ENCODE peak calls at places on chromosomes 2 and 18, in six cellular contexts. W, F, O, M, I and X are unnamed samples. For H3K9me3 and H3K4me1, the result is how much of the 10 kb centered on the place peaks cover.

GRCh38 chr2:241105641-241106040 is 3.6 kb upstream of the MTERF4 start:
- DNase-seq in W (no peak), F (no peak), O (no peak), M (no peak), I (no peak), X (no peak)

GRCh38 chr2:238376884-238377391 is 49.8 kb upstream of the ASB1 start:
- DNase-seq in W (no peak), F (no peak), O (peak), M (no peak), I (no peak), X (no peak)

GRCh38 chr2:122112633-122113032 is 357.2 kb downstream of the TSN start:
- DNase-seq in W (no peak), F (no peak), O (no peak), M (no peak), I (no peak), X (no peak)

GRCh38 chr18:37253424-37254255 is 312.0 kb downstream of the CELF4 start:
- DNase-seq in W (no peak), F (peak), O (no peak), M (no peak), I (no peak), X (peak)

GRCh38 chr2:101311390-101312019 is 3.0 kb upstream of the RNF149 start:
- DNase-seq in W (no peak), F (no peak), O (no peak), M (no peak), I (no peak), X (peak)

GRCh38 chr18:11077548-11078187 is 71.7 kb downstream of the PIEZO2 start:
- DNase-seq in W (no peak), F (no peak), O (no peak), M (no peak), I (no peak), X (no peak)

GRCh38 chr2:157174321-157174720 is 83.2 kb upstream of the GALNT5 start:
- DNase-seq in W (no peak), F (no peak), O (no peak), M (no peak), I (no peak), X (no peak)

GRCh38 chr2:65416945-65417344 is 15.5 kb downstream of the SPRED2 start:
- DNase-seq in W (no peak), F (no peak), O (no peak), M (no peak), I (no peak), X (no peak)

GRCh38 chr2:45902952-45903351 is 251.5 kb downstream of the PRKCE start:
- DNase-seq in W (no peak), F (no peak), O (no peak), M (no peak), I (no peak), X (no peak)

GRCh38 chr2:127400897-127401756 is 13.4 kb upstream of the MAP3K2 start:
- DNase-seq in W (no peak), F (peak), O (peak), M (no peak), I (peak), X (peak)

GRCh38 chr2:216985658-216986141 is 125.8 kb upstream of the TNP1 start:
- DNase-seq in W (no peak), F (no peak), O (peak), M (no peak), I (no peak), X (no peak)

GRCh38 chr2:72128843-72129227 is 18.8 kb downstream of the CYP26B1 start:
- DNase-seq in W (no peak), F (no peak), O (no peak), M (no peak), I (no peak), X (peak)

GRCh38 chr2:48247171-48247570 is 282.8 kb upstream of the STON1 start:
- DNase-seq in W (no peak), F (no peak), O (peak), M (no peak), I (no peak), X (no peak)

GRCh38 chr2:238286551-238286950 is 1.9 kb downstream of the PER2 start:
- DNase-seq in W (no peak), F (peak), O (peak), M (peak), I (no peak), X (peak)

GRCh38 chr2:3223080-3223923 is 154.3 kb downstream of the EIPR1 start:
- DNase-seq in W (peak), F (no peak), O (peak), M (no peak), I (no peak), X (no peak)

GRCh38 chr2:28152585-28153284 is 239.9 kb upstream of the FOSL2 start:
- DNase-seq in W (no peak), F (no peak), O (peak), M (no peak), I (no peak), X (no peak)

GRCh38 chr2:71892896-71893295 is 254.8 kb downstream of the CYP26B1 start:
- DNase-seq in W (no peak), F (no peak), O (no peak), M (no peak), I (no peak), X (no peak)

GRCh38 chr2:193679850-193680249 is 1485.1 kb upstream of the TMEFF2 start:
- DNase-seq in W (no peak), F (no peak), O (peak), M (no peak), I (no peak), X (no peak)

GRCh38 chr18:63412949-63413348 is 9.3 kb downstream of the VPS4B start:
- DNase-seq in W (no peak), F (no peak), O (no peak), M (no peak), I (no peak), X (no peak)

GRCh38 chr2:46082531-46083485 is 214.4 kb upstream of the EPAS1 start:
- DNase-seq in W (no peak), F (no peak), O (peak), M (no peak), I (no peak), X (peak)

GRCh38 chr2:189142893-189143759 is 36.4 kb downstream of the COL5A2 start:
- DNase-seq in W (peak), F (peak), O (peak), M (no peak), I (no peak), X (no peak)

GRCh38 chr2:234670052-234670451 is 173.2 kb upstream of the ARL4C start:
- DNase-seq in W (no peak), F (no peak), O (peak), M (no peak), I (peak), X (no peak)

GRCh38 chr2:148926291-148926961 is 51.4 kb downstream of the KIF5C start:
- DNase-seq in W (peak), F (peak), O (peak), M (no peak), I (no peak), X (peak)

DNA sequence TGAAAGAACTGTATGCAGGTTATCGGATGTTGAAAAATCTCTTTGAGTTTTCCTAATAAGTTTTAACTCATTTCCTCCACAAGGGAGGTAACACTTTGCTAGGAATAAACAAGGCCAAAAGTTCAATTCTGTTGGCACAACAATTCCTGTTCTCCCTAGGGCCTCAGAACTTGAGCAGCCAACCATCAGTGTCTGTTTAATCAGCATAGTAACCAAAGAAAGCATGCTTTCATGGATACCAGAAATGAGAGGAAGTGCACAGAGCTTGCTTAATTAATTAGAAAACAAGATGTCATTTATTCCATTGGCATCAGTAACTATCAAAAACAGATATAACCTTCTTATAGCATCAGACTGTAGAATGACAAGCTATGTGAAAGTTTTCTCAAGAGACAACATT is 503.2 kb upstream of the CNTNAP5 start:
- DNase-seq in W (no peak), F (no peak), O (no peak), M (no peak), I (no peak), X (no peak)
- H3K9me3 ChIP-seq in W (under half), F (under half), O (under half), M (under half), I (under half), X (under half)

GRCh38 chr18:12989397-12990127 is 1.6 kb upstream of the CEP192 start:
- DNase-seq in W (no peak), F (no peak), O (no peak), M (no peak), I (no peak), X (no peak)

GRCh38 chr18:12991839-12992216 is 666 bp downstream of the CEP192 start:
- DNase-seq in W (no peak), F (no peak), O (no peak), M (no peak), I (no peak), X (no peak)

GRCh38 chr18:12990662-12990976 is 543 bp upstream of the CEP192 start:
- DNase-seq in W (no peak), F (no peak), O (no peak), M (no peak), I (no peak), X (no peak)

GRCh38 chr18:12990128-12990485 is 1.1 kb upstream of the CEP192 start:
- DNase-seq in W (no peak), F (no peak), O (no peak), M (no peak), I (no peak), X (no peak)

GRCh38 chr18:12990977-12991838 is at the start of gene CEP192:
- DNase-seq in W (peak), F (peak), O (peak), M (peak), I (peak), X (peak)
- TF ChIP-seq CTCF in W (no peak), F (no peak), O (no peak), M (no peak), I (no peak), X (no peak)

GRCh38 chr18:23859466-23860352 is 154.8 kb upstream of the TTC39C start:
- DNase-seq in W (no peak), F (no peak), O (no peak), M (no peak), I (no peak), X (no peak)

GRCh38 chr18:23861326-23861725 is 153.2 kb upstream of the TTC39C start:
- DNase-seq in W (no peak), F (no peak), O (no peak), M (no peak), I (no peak), X (no peak)

GRCh38 chr18:23855721-23856120 is 158.8 kb upstream of the TTC39C start:
- DNase-seq in W (no peak), F (no peak), O (no peak), M (no peak), I (no peak), X (no peak)

GRCh38 chr18:23856466-23857175 is 157.9 kb upstream of the TTC39C start:
- DNase-seq in W (no peak), F (no peak), O (peak), M (no peak), I (no peak), X (no peak)

DNA sequence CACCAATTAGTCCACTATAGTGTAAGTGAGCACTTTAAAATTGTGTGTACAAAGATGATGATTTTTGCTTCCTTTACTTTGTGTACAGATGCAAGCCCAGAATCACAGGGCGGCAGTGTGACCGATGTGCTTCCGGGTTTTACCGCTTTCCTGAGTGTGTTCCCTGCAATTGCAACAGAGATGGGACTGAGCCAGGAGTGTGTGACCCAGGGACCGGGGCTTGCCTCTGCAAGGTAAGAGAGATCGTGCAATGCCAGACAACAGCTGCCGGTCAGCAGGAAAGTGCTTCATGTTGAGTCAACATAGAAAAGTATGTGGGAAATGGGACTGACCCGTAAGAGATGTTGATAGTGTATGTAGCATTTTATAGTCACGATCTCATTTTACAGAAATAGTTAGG is 156.8 kb upstream of the TTC39C start:
- DNase-seq in W (no peak), F (no peak), O (peak), M (no peak), I (no peak), X (peak)
- H3K4me1 ChIP-seq in W (under half), F (under half), O (under half), M (under half), I (under half), X (under half)

DNA sequence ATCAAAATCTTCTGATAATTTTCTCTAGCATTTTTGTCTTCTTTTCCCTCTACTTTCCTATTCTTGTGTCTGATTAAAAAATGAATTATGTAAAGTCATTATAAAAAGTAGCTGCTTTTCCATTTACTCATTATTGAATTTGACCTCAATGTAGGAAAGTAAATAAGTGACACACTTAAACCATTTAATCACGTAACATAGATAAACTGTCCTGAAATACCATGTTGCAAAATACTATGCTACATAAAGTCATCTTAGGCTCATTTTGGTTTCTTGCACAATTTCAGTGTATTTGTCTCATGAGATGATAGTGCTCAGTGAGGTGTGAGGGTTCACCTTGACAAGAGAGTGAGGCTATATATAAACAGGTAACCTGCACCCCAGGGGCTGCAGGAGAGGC is 502.6 kb downstream of the RNF144A start:
- DNase-seq in W (no peak), F (no peak), O (no peak), M (no peak), I (no peak), X (no peak)
- H3K9me3 ChIP-seq in W (under half), F (under half), O (under half), M (under half), I (under half), X (under half)

DNA sequence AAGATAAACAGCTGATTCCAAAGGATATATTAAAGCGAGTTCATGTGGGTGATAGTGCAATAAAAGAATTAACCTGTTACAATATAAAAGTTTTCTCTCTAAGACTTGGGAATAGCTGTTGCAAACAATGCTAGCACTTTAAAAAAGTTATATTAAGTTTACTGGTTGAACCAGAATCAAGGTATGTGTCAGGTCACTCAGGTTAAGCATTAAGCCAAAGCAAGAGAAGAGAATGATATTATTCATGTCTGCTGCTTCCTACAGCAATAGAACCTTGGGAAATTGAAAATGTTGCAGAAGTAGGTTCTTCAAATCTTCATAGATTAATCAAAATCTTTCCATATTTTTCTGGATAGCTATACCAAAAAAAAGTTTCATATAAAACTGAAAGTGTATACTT is 138.5 kb downstream of the GCA start:
- DNase-seq in W (no peak), F (no peak), O (no peak), M (no peak), I (no peak), X (no peak)
- TF ChIP-seq CTCF in W (no peak), F (no peak), O (no peak), M (no peak), I (no peak), X (no peak)

DNA sequence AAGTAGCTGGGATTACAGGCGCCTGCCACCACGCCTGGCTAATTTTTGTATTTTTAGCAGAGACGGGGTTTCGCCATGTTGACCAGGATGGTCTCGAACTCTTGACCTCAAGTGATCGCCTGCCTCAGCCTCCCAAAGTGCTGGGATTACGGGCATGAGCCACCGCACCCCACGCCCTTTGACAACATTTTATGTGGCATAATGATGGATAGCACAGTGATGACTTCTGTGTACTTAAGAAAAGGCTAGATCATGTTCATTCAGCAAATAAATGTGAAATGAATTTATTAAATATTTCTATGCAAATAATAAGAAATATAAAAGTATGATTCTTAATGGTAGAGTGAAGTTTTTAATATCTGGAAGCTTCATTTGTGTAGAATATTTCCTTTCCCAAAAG is 2.6 kb upstream of the HTR2B start:
- DNase-seq in W (no peak), F (no peak), O (no peak), M (no peak), I (no peak), X (no peak)
- H3K4me1 ChIP-seq in W (under half), F (under half), O (under half), M (under half), I (under half), X (under half)

GRCh38 chr18:35247412-35248249 is 6.8 kb downstream of the ZNF397 start:
- DNase-seq in W (no peak), F (no peak), O (no peak), M (no peak), I (no peak), X (no peak)

GRCh38 chr18:35244671-35245070 is 3.8 kb downstream of the ZNF397 start:
- DNase-seq in W (no peak), F (no peak), O (no peak), M (no peak), I (no peak), X (no peak)

GRCh38 chr18:35248429-35248828 is 7.6 kb downstream of the ZNF397 start:
- DNase-seq in W (no peak), F (no peak), O (no peak), M (no peak), I (no peak), X (no peak)

GRCh38 chr18:35245719-35246317 is 5.0 kb downstream of the ZNF397 start:
- DNase-seq in W (no peak), F (no peak), O (no peak), M (no peak), I (no peak), X (no peak)

DNA sequence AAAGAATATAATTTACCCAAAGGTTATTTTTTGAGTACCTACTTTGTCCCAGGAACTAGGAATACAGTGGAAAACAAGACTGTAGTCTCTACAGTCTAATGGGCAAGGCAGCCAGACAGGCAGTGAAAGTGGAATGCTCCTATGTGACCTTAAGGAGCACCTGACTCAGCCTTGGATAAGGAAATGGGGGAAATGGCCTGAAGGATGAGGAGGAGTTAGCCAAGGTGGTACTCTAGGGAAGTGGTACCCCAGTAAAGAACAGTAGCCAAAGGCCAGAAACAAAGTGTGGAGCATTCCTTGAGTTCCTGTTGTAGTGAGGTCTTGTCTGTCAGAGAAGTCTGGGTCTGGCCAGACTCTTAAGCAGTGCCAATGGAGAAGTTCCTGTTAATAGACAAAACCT is 6.0 kb downstream of the ZNF397 start:
- DNase-seq in W (no peak), F (no peak), O (no peak), M (no peak), I (no peak), X (no peak)
- H3K9me3 ChIP-seq in W (under half), F (under half), O (under half), M (under half), I (under half), X (under half)

GRCh38 chr2:164504253-164504652 is 117.0 kb downstream of the GRB14 start:
- DNase-seq in W (no peak), F (no peak), O (no peak), M (no peak), I (no peak), X (no peak)
- TF ChIP-seq CTCF in W (no peak), F (no peak), O (no peak), M (no peak), I (peak), X (no peak)

DNA sequence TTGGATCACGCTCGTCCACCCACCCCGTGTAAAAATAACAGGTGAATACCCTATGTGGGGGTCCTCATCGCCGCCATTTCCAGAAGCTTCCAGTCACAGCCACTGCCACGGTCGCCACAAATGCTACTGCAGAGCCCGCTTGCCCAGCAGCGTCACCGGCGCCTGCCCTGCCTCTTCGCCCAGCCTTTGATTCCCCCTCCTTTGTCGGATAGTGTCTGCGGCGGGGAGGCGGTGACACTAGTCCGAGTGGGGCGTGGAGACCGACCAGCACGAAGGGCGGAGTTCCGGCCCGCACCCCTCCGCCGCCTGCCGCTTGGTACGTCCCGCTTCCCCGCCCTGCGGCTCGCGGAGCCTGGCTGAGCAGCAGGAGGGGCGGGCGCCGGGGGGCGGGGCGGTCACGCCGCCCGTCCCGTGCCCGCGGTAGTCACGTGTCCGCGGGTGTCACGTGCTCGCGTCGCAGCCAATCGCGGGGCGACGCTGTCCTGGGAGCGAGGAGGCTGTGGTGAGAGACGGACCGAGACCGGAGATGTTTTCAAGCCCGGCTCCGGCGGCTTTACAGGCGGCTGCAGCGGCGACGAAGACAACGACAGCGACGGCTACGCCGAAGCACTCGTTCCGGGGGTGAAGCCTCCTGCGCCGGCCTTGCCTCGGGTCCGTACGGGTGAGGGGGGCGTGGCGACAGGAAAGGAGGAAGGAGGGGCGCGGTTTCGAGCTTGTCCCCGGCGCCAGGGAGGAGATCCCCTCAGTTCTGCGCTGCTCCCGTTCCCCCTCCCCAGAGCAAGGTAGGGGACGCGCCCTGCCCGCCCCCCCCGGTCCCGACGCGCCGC is at the start of gene ANKRD12:
- DNase-seq in W (peak), F (peak), O (peak), M (peak), I (peak), X (peak)
- H3K4me1 ChIP-seq in W (half or more), F (under half), O (under half), M (under half), I (under half), X (under half)